ENCODE peak calls at places on chromosome 10, in five cellular contexts. One of them, this sample, is unnamed.

GRCh38 chr10:17219024-17219423 is 9.0 kb upstream of the VIM start:
- DNase-seq in GM03348: no peak
- DNase-seq in GM20000: no peak
- DNase-seq in GM23248: peak; percentile 86
- DNase-seq in stimulated activated naive CD4-positive, alpha-beta T cell treated with Interleukin-2 at 50 U/mL for 16 hours: no peak
- DNase-seq in this sample: no peak

GRCh38 chr10:42926831-42927230 is 144.2 kb downstream of the BMS1 start:
- DNase-seq in stimulated activated naive CD4-positive, alpha-beta T cell treated with Interleukin-2 at 50 U/mL for 16 hours: no peak
- DNase-seq in GM20000: no peak
- DNase-seq in GM03348: peak; percentile 81
- DNase-seq in GM23248: peak; percentile 65
- DNase-seq in this sample: peak; percentile 63

GRCh38 chr10:114100848-114101741 is 57.4 kb downstream of the ADRB1 start:
- DNase-seq in stimulated activated naive CD4-positive, alpha-beta T cell treated with Interleukin-2 at 50 U/mL for 16 hours: no peak
- DNase-seq in GM03348: peak; percentile 29
- DNase-seq in GM20000: no peak
- DNase-seq in GM23248: peak; percentile 57
- DNase-seq in this sample: peak; percentile 34

GRCh38 chr10:82037076-82037475 is 162.1 kb downstream of the NRG3 start:
- DNase-seq in GM20000: no peak
- DNase-seq in GM03348: no peak
- DNase-seq in stimulated activated naive CD4-positive, alpha-beta T cell treated with Interleukin-2 at 50 U/mL for 16 hours: no peak
- DNase-seq in GM23248: no peak
- DNase-seq in this sample: peak; percentile 22

GRCh38 chr10:6068006-6068405 is 5.8 kb upstream of the IL2RA start:
- DNase-seq in GM20000: no peak
- DNase-seq in GM03348: no peak
- DNase-seq in GM23248: no peak
- DNase-seq in stimulated activated naive CD4-positive, alpha-beta T cell treated with Interleukin-2 at 50 U/mL for 16 hours: no peak
- DNase-seq in this sample: no peak

GRCh38 chr10:28906934-28907333 is 229.6 kb downstream of the BAMBI start:
- DNase-seq in GM23248: no peak
- DNase-seq in GM03348: no peak
- DNase-seq in GM20000: no peak
- DNase-seq in stimulated activated naive CD4-positive, alpha-beta T cell treated with Interleukin-2 at 50 U/mL for 16 hours: no peak
- DNase-seq in this sample: peak; percentile 71

GRCh38 chr10:44046605-44047004 is 338.3 kb downstream of the CXCL12 start:
- DNase-seq in GM23248: peak; percentile 68
- DNase-seq in GM20000: no peak
- DNase-seq in stimulated activated naive CD4-positive, alpha-beta T cell treated with Interleukin-2 at 50 U/mL for 16 hours: no peak
- DNase-seq in GM03348: no peak
- DNase-seq in this sample: peak; percentile 79

GRCh38 chr10:70803768-70804423 is 11.9 kb upstream of the SGPL1 start:
- DNase-seq in GM23248: no peak
- DNase-seq in GM20000: no peak
- DNase-seq in stimulated activated naive CD4-positive, alpha-beta T cell treated with Interleukin-2 at 50 U/mL for 16 hours: no peak
- DNase-seq in GM03348: no peak
- DNase-seq in this sample: no peak

GRCh38 chr10:43861966-43862751 is 213.5 kb upstream of the ZNF32 start:
- DNase-seq in GM20000: no peak
- DNase-seq in GM23248: peak; percentile 95
- DNase-seq in stimulated activated naive CD4-positive, alpha-beta T cell treated with Interleukin-2 at 50 U/mL for 16 hours: no peak
- DNase-seq in GM03348: peak; percentile 81
- DNase-seq in this sample: peak; percentile 94

GRCh38 chr10:131113165-131113564 is 198.4 kb downstream of the TCERG1L start:
- DNase-seq in stimulated activated naive CD4-positive, alpha-beta T cell treated with Interleukin-2 at 50 U/mL for 16 hours: no peak
- DNase-seq in GM03348: no peak
- DNase-seq in GM23248: no peak
- DNase-seq in GM20000: no peak
- DNase-seq in this sample: no peak

GRCh38 chr10:14386202-14386593 is 55.5 kb upstream of the FRMD4A start:
- DNase-seq in stimulated activated naive CD4-positive, alpha-beta T cell treated with Interleukin-2 at 50 U/mL for 16 hours: peak; percentile 21
- DNase-seq in GM23248: peak; percentile 92
- DNase-seq in GM03348: peak; percentile 79
- DNase-seq in GM20000: no peak
- DNase-seq in this sample: peak; percentile 87

GRCh38 chr10:43061331-43061730 is 15.5 kb upstream of the RET start:
- DNase-seq in GM20000: no peak
- DNase-seq in stimulated activated naive CD4-positive, alpha-beta T cell treated with Interleukin-2 at 50 U/mL for 16 hours: no peak
- DNase-seq in GM23248: no peak
- DNase-seq in GM03348: no peak
- DNase-seq in this sample: no peak

GRCh38 chr10:30639946-30640786 is 10.6 kb upstream of the LYZL2 start:
- DNase-seq in GM03348: peak; percentile 72
- DNase-seq in GM20000: peak; percentile 58
- DNase-seq in stimulated activated naive CD4-positive, alpha-beta T cell treated with Interleukin-2 at 50 U/mL for 16 hours: no peak
- DNase-seq in GM23248: peak; percentile 77
- DNase-seq in this sample: no peak

GRCh38 chr10:21047096-21047495 is 150.0 kb upstream of the NEBL start:
- DNase-seq in GM20000: no peak
- DNase-seq in GM03348: no peak
- DNase-seq in GM23248: no peak
- DNase-seq in stimulated activated naive CD4-positive, alpha-beta T cell treated with Interleukin-2 at 50 U/mL for 16 hours: no peak
- DNase-seq in this sample: no peak

GRCh38 chr10:113386005-113386404 is 166.8 kb upstream of the HABP2 start:
- DNase-seq in GM23248: peak; percentile 86
- DNase-seq in GM03348: peak; percentile 68
- DNase-seq in stimulated activated naive CD4-positive, alpha-beta T cell treated with Interleukin-2 at 50 U/mL for 16 hours: no peak
- DNase-seq in GM20000: no peak
- DNase-seq in this sample: peak; percentile 66

GRCh38 chr10:52172581-52172980 is 141.5 kb upstream of the DKK1 start:
- DNase-seq in GM20000: no peak
- DNase-seq in stimulated activated naive CD4-positive, alpha-beta T cell treated with Interleukin-2 at 50 U/mL for 16 hours: no peak
- DNase-seq in GM03348: no peak
- DNase-seq in GM23248: peak; percentile 5
- DNase-seq in this sample: no peak

GRCh38 chr10:5449823-5450222 is 37.5 kb downstream of the NET1 start:
- DNase-seq in GM23248: peak; percentile 93
- DNase-seq in stimulated activated naive CD4-positive, alpha-beta T cell treated with Interleukin-2 at 50 U/mL for 16 hours: no peak
- DNase-seq in GM03348: peak; percentile 67
- DNase-seq in GM20000: no peak
- DNase-seq in this sample: no peak

GRCh38 chr10:69179743-69180524 is at the start of gene SUPV3L1:
- DNase-seq in GM23248: peak; percentile 100
- DNase-seq in GM20000: peak; percentile 91
- DNase-seq in stimulated activated naive CD4-positive, alpha-beta T cell treated with Interleukin-2 at 50 U/mL for 16 hours: peak; percentile 87
- DNase-seq in GM03348: peak; percentile 95
- DNase-seq in this sample: peak; percentile 94